ENCODE peak calls at places on chromosomes 5 and 9, in nine cellular contexts. M, W, I, H, X, K, E, C and Z are unnamed samples.

GRCh38 chr9:36092509-36093215 is 43.9 kb upstream of the GLIPR2 start:
- DNase-seq in M (no peak), W (peak; percentile 36), I (no peak), H (no peak), X (no peak), K (no peak), E (no peak), C (no peak), Z (peak; percentile 96)

GRCh38 chr9:93900436-93900819 is 54.7 kb downstream of the BARX1 start:
- DNase-seq in M (no peak), W (no peak), I (no peak), H (no peak), X (no peak), K (no peak), E (no peak), C (no peak), Z (no peak)

GRCh38 chr9:32968101-32969011 is 33.1 kb downstream of the APTX start:
- DNase-seq in M (no peak), W (peak; percentile 36), I (peak; percentile 67), H (peak; percentile 24), X (peak; percentile 72), K (peak; percentile 6), E (peak; percentile 67), C (peak; percentile 64), Z (peak; percentile 66)

GRCh38 chr9:86080112-86080579 is 19.2 kb downstream of the GOLM1 start:
- DNase-seq in M (no peak), W (no peak), I (no peak), H (no peak), X (no peak), K (no peak), E (no peak), C (no peak), Z (no peak)

GRCh38 chr9:127972316-127972871 is 8.4 kb downstream of the EEIG1 start:
- DNase-seq in M (no peak), W (no peak), I (no peak), H (no peak), X (no peak), K (no peak), E (no peak), C (no peak), Z (no peak)

GRCh38 chr5:127898551-127899213 is 184.9 kb upstream of the SLC12A2 start:
- DNase-seq in M (no peak), W (no peak), I (peak; percentile 54), H (no peak), X (no peak), K (no peak), E (peak; percentile 32), C (no peak), Z (no peak)

GRCh38 chr9:7489018-7489417 is 310.6 kb downstream of the DMAC1 start:
- DNase-seq in M (no peak), W (no peak), I (no peak), H (no peak), X (no peak), K (no peak), E (no peak), C (no peak), Z (no peak)

GRCh38 chr5:38465702-38466443 is 90.6 kb downstream of the LIFR start:
- DNase-seq in M (no peak), W (no peak), I (no peak), H (no peak), X (peak; percentile 10), K (no peak), E (no peak), C (no peak), Z (no peak)

GRCh38 chr9:2570615-2571479 is 50.7 kb upstream of the VLDLR start:
- DNase-seq in M (peak; percentile 83), W (peak; percentile 19), I (peak; percentile 45), H (peak; percentile 90), X (peak; percentile 21), K (peak; percentile 79), E (peak; percentile 93), C (no peak), Z (no peak)

GRCh38 chr5:389197-389821 is 53.7 kb upstream of the EXOC3 start:
- DNase-seq in M (no peak), W (no peak), I (no peak), H (no peak), X (no peak), K (no peak), E (no peak), C (no peak), Z (no peak)

GRCh38 chr5:103389362-103389761 is 130.8 kb downstream of the MACIR start:
- DNase-seq in M (no peak), W (peak; percentile 22), I (no peak), H (no peak), X (no peak), K (no peak), E (no peak), C (peak; percentile 26), Z (no peak)

GRCh38 chr9:98795970-98796363 is 388 bp downstream of the ANKS6 start:
- DNase-seq in M (no peak), W (no peak), I (peak; percentile 53), H (peak; percentile 44), X (no peak), K (no peak), E (no peak), C (peak; percentile 55), Z (peak; percentile 23)

GRCh38 chr5:166562246-166562645 is 1729.2 kb upstream of the WWC1 start:
- DNase-seq in M (no peak), W (peak; percentile 3), I (no peak), H (no peak), X (no peak), K (no peak), E (no peak), C (no peak), Z (no peak)

GRCh38 chr5:57307516-57307915 is 133.7 kb downstream of the GPBP1 start:
- DNase-seq in M (peak; percentile 39), W (no peak), I (no peak), H (no peak), X (no peak), K (no peak), E (no peak), C (no peak), Z (no peak)

GRCh38 chr5:53416144-53416730 is 64.2 kb upstream of the FST start:
- DNase-seq in M (no peak), W (no peak), I (peak; percentile 42), H (no peak), X (no peak), K (peak; percentile 12), E (no peak), C (no peak), Z (no peak)

GRCh38 chr5:123439616-123440153 is 16.5 kb upstream of the CEP120 start:
- DNase-seq in M (no peak), W (no peak), I (no peak), H (no peak), X (no peak), K (no peak), E (no peak), C (no peak), Z (no peak)

GRCh38 chr9:33921967-33922895 is 105.3 kb downstream of the UBE2R2 start:
- DNase-seq in M (no peak), W (peak; percentile 72), I (peak; percentile 58), H (no peak), X (peak; percentile 28), K (peak; percentile 7), E (peak; percentile 23), C (peak; percentile 46), Z (no peak)

GRCh38 chr9:73838871-73839270 is 658.3 kb upstream of the RORB start:
- DNase-seq in M (no peak), W (no peak), I (no peak), H (no peak), X (no peak), K (no peak), E (no peak), C (no peak), Z (no peak)

GRCh38 chr5:172347653-172348052 is 64.1 kb upstream of the UBTD2 start:
- DNase-seq in M (no peak), W (no peak), I (no peak), H (no peak), X (peak; percentile 45), K (no peak), E (no peak), C (no peak), Z (no peak)

GRCh38 chr9:22240619-22241018 is 206.0 kb upstream of the DMRTA1 start:
- DNase-seq in M (peak; percentile 68), W (no peak), I (peak; percentile 67), H (no peak), X (peak; percentile 49), K (no peak), E (peak; percentile 76), C (no peak), Z (peak; percentile 78)

DNA sequence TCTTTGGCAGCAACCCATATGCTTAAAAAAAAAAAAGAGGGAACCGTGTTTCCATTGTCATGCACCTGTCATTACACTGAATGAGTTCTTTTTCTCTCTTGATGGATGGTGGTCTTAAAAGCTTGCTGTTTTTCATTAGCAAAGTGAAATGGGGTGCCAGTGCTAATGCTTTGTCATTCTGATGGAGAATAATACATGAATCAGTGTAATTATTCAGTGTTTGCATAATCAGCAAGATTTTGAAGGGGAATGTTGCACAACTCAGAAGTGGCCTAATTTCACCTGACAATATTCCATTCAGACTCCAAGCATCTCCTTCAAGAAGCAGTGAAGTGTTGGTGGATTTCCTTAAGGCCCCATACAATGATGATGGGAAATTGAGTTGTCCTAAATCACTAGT is 38.1 kb downstream of the MAP1B start:
- DNase-seq in M (no peak), W (no peak), I (peak; percentile 42), H (no peak), X (no peak), K (no peak), E (no peak), C (no peak), Z (no peak)
- H3K79me2 ChIP-seq in M (peaks cover 94% of the 10 kb centered on the region), W (peaks cover 7% of the 10 kb centered on the region), I (peaks cover 92% of the 10 kb centered on the region), H (peaks cover 41% of the 10 kb centered on the region), X (peaks cover 89% of the 10 kb centered on the region), K (no peaks in the 10 kb centered on the region), E (no peaks in the 10 kb centered on the region), C (peaks cover 94% of the 10 kb centered on the region), Z (no peaks in the 10 kb centered on the region)

GRCh38 chr9:125374443-125375309 is 113.0 kb downstream of the GAPVD1 start:
- DNase-seq in M (peak; percentile 51), W (peak; percentile 88), I (peak; percentile 86), H (peak; percentile 70), X (peak; percentile 66), K (peak; percentile 28), E (peak; percentile 66), C (peak; percentile 91), Z (peak; percentile 63)
- H3K4me3 ChIP-seq in M (peak overlapping the region; percentile 31), W (no peak overlapping the region), I (peak overlapping the region; percentile 61), H (peak overlapping the region; percentile 49), X (no peak overlapping the region), K (no peak overlapping the region), E (peak overlapping the region; percentile 59), C (peak overlapping the region; percentile 12), Z (peak overlapping the region; percentile 50)

GRCh38 chr9:115614931-115615401 is 497.0 kb upstream of the TNC start:
- DNase-seq in M (no peak), W (no peak), I (peak; percentile 54), H (no peak), X (no peak), K (no peak), E (peak; percentile 10), C (no peak), Z (no peak)
- H3K79me2 ChIP-seq in M (no peaks in the 10 kb centered on the region), W (no peaks in the 10 kb centered on the region), I (no peaks in the 10 kb centered on the region), H (no peaks in the 10 kb centered on the region), X (no peaks in the 10 kb centered on the region), K (no peaks in the 10 kb centered on the region), E (no peaks in the 10 kb centered on the region), C (no peaks in the 10 kb centered on the region), Z (no peaks in the 10 kb centered on the region)

DNA sequence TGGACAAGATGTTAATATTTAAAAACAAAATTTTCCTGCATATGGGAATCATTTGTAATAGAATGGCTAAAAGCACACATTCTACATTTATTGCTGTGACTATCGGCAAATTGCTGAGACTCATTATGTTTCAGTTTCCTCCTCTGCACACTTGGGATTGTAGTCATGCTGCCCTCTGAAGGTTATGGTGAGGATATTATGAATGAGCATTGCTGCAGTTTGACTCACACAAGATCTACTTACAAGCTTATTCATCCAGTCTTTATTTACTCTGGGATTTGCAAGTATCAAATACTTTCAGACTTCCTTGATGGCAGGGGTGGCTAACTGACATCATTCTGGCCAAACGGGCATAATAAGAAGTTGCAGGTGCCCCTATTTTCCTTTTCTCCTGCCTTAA is 9.5 kb upstream of the NFIL3 start:
- DNase-seq in M (peak; percentile 94), W (no peak), I (peak; percentile 94), H (peak; percentile 38), X (peak; percentile 85), K (peak; percentile 78), E (peak; percentile 88), C (no peak), Z (peak; percentile 84)
- H3K4me3 ChIP-seq in M (no peak overlapping the region), W (no peak overlapping the region), I (peak overlapping the region; percentile 20), H (no peak overlapping the region), X (no peak overlapping the region), K (peak overlapping the region; percentile 8), E (peak overlapping the region; percentile 31), C (no peak overlapping the region), Z (peak overlapping the region; percentile 46)